ENCODE peak calls at places on chromosomes 13 and 19, in five cellular contexts. N, W, C, M and F are unnamed samples.

GRCh38 chr13:94329277-94329676 is 150.2 kb downstream of the DCT start:
- DNase-seq in N (no peak), W (no peak), C (no peak), M (no peak), F (no peak)

GRCh38 chr13:112774829-112775565 is 85.2 kb downstream of the ATP11A start:
- DNase-seq in N (no peak), W (no peak), C (no peak), M (no peak), F (no peak)

GRCh38 chr19:45643927-45644771 is 5.0 kb upstream of the EML2 start:
- DNase-seq in N (no peak), W (no peak), C (no peak), M (no peak), F (no peak)

GRCh38 chr19:8321760-8322637 is 703 bp downstream of the RPS28 start:
- DNase-seq in N (no peak), W (no peak), C (no peak), M (no peak), F (no peak)

GRCh38 chr19:32264568-32264967 is 80.8 kb upstream of the ZNF507 start:
- DNase-seq in N (no peak), W (no peak), C (no peak), M (no peak), F (no peak)

GRCh38 chr13:87669379-87669978 is 1.7 kb upstream of the SLITRK5 start:
- DNase-seq in N (no peak), W (peak), C (no peak), M (peak), F (peak)

GRCh38 chr13:44930907-44931676 is 58.2 kb downstream of the NUFIP1 start:
- DNase-seq in N (no peak), W (peak), C (no peak), M (no peak), F (no peak)

GRCh38 chr19:13255719-13256059 is 105.5 kb downstream of the IER2 start:
- DNase-seq in N (no peak), W (no peak), C (no peak), M (no peak), F (no peak)

GRCh38 chr19:35633727-35634440 is 5.0 kb downstream of the RBM42 start:
- DNase-seq in N (no peak), W (no peak), C (no peak), M (no peak), F (no peak)

GRCh38 chr13:75685239-75685697 is 49.1 kb downstream of the LMO7 start:
- DNase-seq in N (no peak), W (peak), C (no peak), M (no peak), F (no peak)

GRCh38 chr19:5225486-5226345 is 114.9 kb downstream of the PTPRS start:
- DNase-seq in N (no peak), W (no peak), C (peak), M (no peak), F (no peak)
- TF ChIP-seq CTCF in N (peak), W (peak), C (no peak), M (peak), F (peak)

DNA sequence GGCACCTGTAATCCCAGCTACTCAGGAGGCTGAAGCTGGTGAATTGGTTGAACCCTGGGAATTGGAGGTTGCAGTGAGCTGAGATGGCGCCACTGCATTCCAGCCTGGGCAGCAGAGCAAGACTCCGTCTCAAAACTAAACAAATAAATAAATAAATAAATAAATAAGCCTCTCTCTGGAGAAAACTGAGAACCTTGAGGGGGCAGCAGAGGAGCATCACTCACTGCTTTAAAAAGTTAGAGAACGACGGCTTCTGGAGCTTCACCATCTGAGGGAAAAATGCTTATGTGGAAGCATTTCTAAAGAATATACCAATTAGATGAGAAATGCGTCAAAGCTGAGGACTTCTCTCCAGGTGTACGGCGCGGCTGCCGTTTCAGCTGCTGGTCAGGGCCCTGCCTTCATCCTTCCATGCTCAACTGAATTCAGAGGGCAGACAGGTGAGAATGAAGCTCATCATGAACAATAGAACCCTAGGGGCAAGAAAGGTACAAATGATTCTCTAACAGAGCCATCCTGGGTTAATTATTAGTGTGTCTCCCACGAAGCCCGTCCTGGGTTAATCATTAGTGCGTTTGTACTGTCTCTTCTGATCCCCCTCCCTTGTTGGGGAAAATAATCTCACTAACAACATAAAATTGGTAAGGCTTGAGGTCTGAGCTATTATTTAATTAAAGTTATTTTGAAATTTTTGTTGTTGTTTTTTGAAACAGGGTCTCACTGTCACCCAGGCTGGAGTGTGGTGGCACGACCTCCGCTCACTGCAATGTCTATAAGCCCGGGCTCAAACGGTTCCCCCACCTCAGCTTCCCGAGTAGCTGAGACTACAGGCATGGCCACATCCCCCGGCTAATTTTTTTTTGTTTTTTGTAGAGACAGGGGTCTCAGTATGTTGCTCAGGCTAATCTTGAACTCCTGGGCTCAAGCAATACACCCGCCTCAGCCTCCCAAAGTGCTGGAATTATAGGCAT is 80.1 kb downstream of the IPO5 start:
- DNase-seq in N (peak), W (peak), C (peak), M (no peak), F (no peak)
- TF ChIP-seq CTCF in N (no peak), W (peak), C (no peak), M (no peak), F (no peak)

GRCh38 chr19:50152578-50152977 is 10.5 kb downstream of the IZUMO2 start:
- DNase-seq in N (no peak), W (no peak), C (no peak), M (no peak), F (no peak)

GRCh38 chr19:50148528-50148927 is 14.6 kb downstream of the IZUMO2 start:
- DNase-seq in N (no peak), W (no peak), C (no peak), M (no peak), F (no peak)

GRCh38 chr19:50147462-50148423 is 15.3 kb downstream of the IZUMO2 start:
- DNase-seq in N (peak), W (peak), C (peak), M (peak), F (peak)
- TF ChIP-seq CTCF in N (peak), W (peak), C (peak), M (peak), F (peak)

GRCh38 chr13:82739881-82740280 is 1142.4 kb downstream of the SLITRK1 start:
- DNase-seq in N (no peak), W (no peak), C (no peak), M (no peak), F (no peak)
- TF ChIP-seq CTCF in N (no peak), W (no peak), C (no peak), M (no peak), F (no peak)

GRCh38 chr19:54310543-54310942 is 2.4 kb downstream of the LILRA5 start:
- DNase-seq in N (no peak), W (no peak), C (no peak), M (no peak), F (no peak)
- TF ChIP-seq CTCF in N (no peak), W (no peak), C (no peak), M (no peak), F (no peak)

GRCh38 chr19:23440207-23440606 is 44.9 kb upstream of the ZNF91 start:
- DNase-seq in N (no peak), W (no peak), C (no peak), M (no peak), F (no peak)
- TF ChIP-seq CTCF in N (no peak), W (no peak), C (no peak), M (no peak), F (no peak)

GRCh38 chr19:43934055-43934984 is 762 bp downstream of the ZNF45 start:
- DNase-seq in N (no peak), W (no peak), C (no peak), M (peak), F (no peak)
- TF ChIP-seq CTCF in N (no peak), W (no peak), C (no peak), M (no peak), F (no peak)

DNA sequence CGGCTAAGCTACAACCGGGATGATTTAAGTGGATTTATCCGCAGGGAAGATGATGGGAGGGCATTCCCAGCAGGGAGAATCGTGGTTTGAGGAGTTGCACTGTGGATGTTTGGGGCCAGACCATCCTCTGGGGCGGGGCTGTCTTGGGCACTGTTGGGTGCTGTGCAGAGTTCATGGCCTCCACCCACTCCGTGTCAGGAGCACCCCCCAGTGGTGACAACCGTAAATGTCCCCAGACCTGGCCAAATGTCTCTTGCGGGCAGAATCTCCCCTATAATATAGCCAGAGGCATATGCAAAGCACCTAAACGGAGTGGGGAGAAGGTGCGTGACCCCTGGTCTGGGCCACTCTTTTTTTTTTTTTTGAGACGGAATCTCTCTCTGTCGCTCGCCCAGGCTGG is 40.2 kb downstream of the SMIM24 start:
- DNase-seq in N (peak), W (no peak), C (peak), M (peak), F (peak)
- TF ChIP-seq CTCF in N (peak), W (peak), C (peak), M (peak), F (peak)